ENCODE peak calls at places on chromosomes 7 and 10, in six cellular contexts. A is AG08395; J is activated CD8-positive, alpha-beta memory T cell treated with anti-CD3 and anti-CD28 coated beads for 48 hours; U is NCI-H1105 treated with DMSO at 0.1 percent for 48 hours; W is progenitor cell of endocrine pancreas; Y is NCI-H2227 treated with DMSO at 0.1 percent for 48 hours. T is an unnamed sample.

GRCh38 chr10:73888514-73888913 is 14.2 kb upstream of the CAMK2G start:
- DNase-seq in W (no peak), A (no peak), Y (no peak), U (no peak), J (no peak), T (peak; percentile 96)

GRCh38 chr7:141704741-141705140 is 2.8 kb upstream of the DENND11 start:
- DNase-seq in W (no peak), J (no peak), Y (no peak), A (no peak), U (no peak), T (no peak)

GRCh38 chr7:6232534-6232933 is 39.9 kb downstream of the CYTH3 start:
- DNase-seq in W (no peak), J (no peak), Y (no peak), U (no peak), A (no peak), T (peak; percentile 57)

GRCh38 chr7:106770191-106770590 is 94.9 kb upstream of the PIK3CG start:
- DNase-seq in J (no peak), Y (no peak), W (no peak), A (peak; percentile 64), U (no peak), T (peak; percentile 69)

GRCh38 chr7:116395125-116395791 is 104.3 kb upstream of the CAV2 start:
- DNase-seq in J (no peak), W (no peak), Y (no peak), U (no peak), A (peak; percentile 87), T (peak; percentile 82)

GRCh38 chr10:29610876-29611647 is 23.7 kb downstream of the SVIL start:
- DNase-seq in W (no peak), A (no peak), Y (no peak), U (no peak), J (no peak), T (no peak)

GRCh38 chr7:55065079-55065478 is 46.3 kb downstream of the EGFR start:
- DNase-seq in A (peak; percentile 92), W (no peak), Y (no peak), U (no peak), J (no peak), T (peak; percentile 92)

GRCh38 chr10:121171825-121172224 is 320.7 kb downstream of the WDR11 start:
- DNase-seq in A (no peak), U (no peak), J (no peak), Y (no peak), W (no peak), T (no peak)

GRCh38 chr10:58653139-58653538 is 140.5 kb downstream of the BICC1 start:
- DNase-seq in A (peak; percentile 66), W (no peak), Y (no peak), J (no peak), U (no peak), T (peak; percentile 74)

GRCh38 chr10:105675333-105675732 is 1034.2 kb downstream of the SORCS3 start:
- DNase-seq in J (no peak), U (no peak), W (no peak), A (no peak), Y (no peak), T (no peak)

GRCh38 chr7:14446829-14447228 is 455.7 kb downstream of the DGKB start:
- DNase-seq in J (no peak), Y (no peak), U (no peak), W (no peak), A (no peak), T (no peak)

GRCh38 chr7:7405461-7405860 is 130.2 kb downstream of the COL28A1 start:
- DNase-seq in Y (no peak), A (no peak), U (no peak), W (no peak), J (no peak), T (no peak)

GRCh38 chr10:101629781-101630419 is 41.8 kb downstream of the DPCD start:
- DNase-seq in W (no peak), Y (no peak), U (peak; percentile 88), A (no peak), J (no peak), T (peak; percentile 68)

GRCh38 chr10:97332586-97333350 is 1.8 kb downstream of the FRAT2 start:
- DNase-seq in W (no peak), U (no peak), A (peak; percentile 83), J (no peak), Y (peak; percentile 23), T (peak; percentile 83)

GRCh38 chr10:79335470-79336235 is 11.6 kb upstream of the PPIF start:
- DNase-seq in A (no peak), J (no peak), W (no peak), Y (no peak), U (no peak), T (peak; percentile 64)

GRCh38 chr7:12080006-12080405 is 131.1 kb upstream of the TMEM106B start:
- DNase-seq in W (no peak), U (no peak), J (no peak), Y (no peak), A (no peak), T (no peak)

T was measured in myocyte.